ENCODE peak calls at places on chromosomes 3 and 15, in seven cellular contexts. One of them, this sample, is unnamed.

GRCh38 chr15:44554934-44555723 is 18.2 kb downstream of the EIF3J start:
- DNase-seq in tibial nerve: no peak
- DNase-seq in NCI-H345: no peak
- DNase-seq in activated CD8-positive, alpha-beta memory T cell treated with anti-CD3 and anti-CD28 coated beads, Interleukin-2, amount 10 ng/mL, durations not matched to agents 7 days and 5 days: no peak
- DNase-seq in substantia nigra: no peak
- DNase-seq in GM04504: no peak
- DNase-seq in ACHN: no peak
- DNase-seq in this sample: no peak

GRCh38 chr3:130748520-130748919 is 1.9 kb upstream of the PIK3R4 start:
- DNase-seq in tibial nerve: no peak
- DNase-seq in NCI-H345: no peak
- DNase-seq in activated CD8-positive, alpha-beta memory T cell treated with anti-CD3 and anti-CD28 coated beads, Interleukin-2, amount 10 ng/mL, durations not matched to agents 7 days and 5 days: no peak
- DNase-seq in substantia nigra: no peak
- DNase-seq in GM04504: no peak
- DNase-seq in ACHN: no peak
- DNase-seq in this sample: no peak

GRCh38 chr3:123610331-123610730 is 25.5 kb upstream of the HACD2 start:
- DNase-seq in tibial nerve: no peak
- DNase-seq in NCI-H345: peak
- DNase-seq in activated CD8-positive, alpha-beta memory T cell treated with anti-CD3 and anti-CD28 coated beads, Interleukin-2, amount 10 ng/mL, durations not matched to agents 7 days and 5 days: no peak
- DNase-seq in substantia nigra: no peak
- DNase-seq in GM04504: no peak
- DNase-seq in ACHN: no peak
- DNase-seq in this sample: no peak

GRCh38 chr15:67133738-67134576 is 68.6 kb downstream of the SMAD3 start:
- DNase-seq in tibial nerve: no peak
- DNase-seq in NCI-H345: no peak
- DNase-seq in activated CD8-positive, alpha-beta memory T cell treated with anti-CD3 and anti-CD28 coated beads, Interleukin-2, amount 10 ng/mL, durations not matched to agents 7 days and 5 days: peak
- DNase-seq in substantia nigra: no peak
- DNase-seq in GM04504: no peak
- DNase-seq in ACHN: peak
- DNase-seq in this sample: no peak

GRCh38 chr3:66618066-66618465 is 117.2 kb upstream of the LRIG1 start:
- DNase-seq in tibial nerve: no peak
- DNase-seq in NCI-H345: no peak
- DNase-seq in activated CD8-positive, alpha-beta memory T cell treated with anti-CD3 and anti-CD28 coated beads, Interleukin-2, amount 10 ng/mL, durations not matched to agents 7 days and 5 days: no peak
- DNase-seq in substantia nigra: no peak
- DNase-seq in GM04504: no peak
- DNase-seq in ACHN: no peak
- DNase-seq in this sample: no peak

GRCh38 chr15:60062826-60063225 is 58.7 kb downstream of the FOXB1 start:
- DNase-seq in tibial nerve: no peak
- DNase-seq in NCI-H345: no peak
- DNase-seq in activated CD8-positive, alpha-beta memory T cell treated with anti-CD3 and anti-CD28 coated beads, Interleukin-2, amount 10 ng/mL, durations not matched to agents 7 days and 5 days: no peak
- DNase-seq in substantia nigra: no peak
- DNase-seq in GM04504: peak
- DNase-seq in ACHN: no peak
- DNase-seq in this sample: no peak

GRCh38 chr3:3027976-3028567 is 82.1 kb downstream of the IL5RA start:
- DNase-seq in tibial nerve: no peak
- DNase-seq in NCI-H345: no peak
- DNase-seq in activated CD8-positive, alpha-beta memory T cell treated with anti-CD3 and anti-CD28 coated beads, Interleukin-2, amount 10 ng/mL, durations not matched to agents 7 days and 5 days: no peak
- DNase-seq in substantia nigra: no peak
- DNase-seq in GM04504: no peak
- DNase-seq in ACHN: no peak
- DNase-seq in this sample: no peak

GRCh38 chr3:127672429-127673190 is at the start of gene ABTB1:
- DNase-seq in tibial nerve: peak
- DNase-seq in NCI-H345: peak
- DNase-seq in activated CD8-positive, alpha-beta memory T cell treated with anti-CD3 and anti-CD28 coated beads, Interleukin-2, amount 10 ng/mL, durations not matched to agents 7 days and 5 days: peak
- DNase-seq in substantia nigra: peak
- DNase-seq in GM04504: no peak
- DNase-seq in ACHN: peak
- DNase-seq in this sample: peak

GRCh38 chr3:161890147-161890625 is 393.6 kb downstream of the OTOL1 start:
- DNase-seq in tibial nerve: peak
- DNase-seq in NCI-H345: no peak
- DNase-seq in activated CD8-positive, alpha-beta memory T cell treated with anti-CD3 and anti-CD28 coated beads, Interleukin-2, amount 10 ng/mL, durations not matched to agents 7 days and 5 days: no peak
- DNase-seq in substantia nigra: no peak
- DNase-seq in GM04504: peak
- DNase-seq in ACHN: peak
- DNase-seq in this sample: no peak

GRCh38 chr3:90134090-90134489 is 1026.7 kb downstream of the EPHA3 start:
- DNase-seq in tibial nerve: no peak
- DNase-seq in NCI-H345: no peak
- DNase-seq in activated CD8-positive, alpha-beta memory T cell treated with anti-CD3 and anti-CD28 coated beads, Interleukin-2, amount 10 ng/mL, durations not matched to agents 7 days and 5 days: no peak
- DNase-seq in substantia nigra: no peak
- DNase-seq in GM04504: no peak
- DNase-seq in ACHN: no peak
- DNase-seq in this sample: no peak

GRCh38 chr3:78689378-78689777 is 1078.4 kb downstream of the ROBO1 start:
- DNase-seq in tibial nerve: no peak
- DNase-seq in NCI-H345: peak
- DNase-seq in activated CD8-positive, alpha-beta memory T cell treated with anti-CD3 and anti-CD28 coated beads, Interleukin-2, amount 10 ng/mL, durations not matched to agents 7 days and 5 days: no peak
- DNase-seq in substantia nigra: no peak
- DNase-seq in GM04504: no peak
- DNase-seq in ACHN: no peak
- DNase-seq in this sample: no peak

GRCh38 chr3:69410301-69410700 is 24.4 kb upstream of the FRMD4B start:
- DNase-seq in tibial nerve: peak
- DNase-seq in NCI-H345: peak
- DNase-seq in activated CD8-positive, alpha-beta memory T cell treated with anti-CD3 and anti-CD28 coated beads, Interleukin-2, amount 10 ng/mL, durations not matched to agents 7 days and 5 days: peak
- DNase-seq in substantia nigra: peak
- DNase-seq in GM04504: peak
- DNase-seq in ACHN: peak
- DNase-seq in this sample: peak

This sample was measured in posterior cingulate gyrus.